ENCODE peak calls at places on chromosomes 6 and 20, in six cellular contexts. O, A, J, Y, C and U are unnamed samples.

GRCh38 chr20:24960302-24960801 is 11.3 kb downstream of the CST7 start:
- DNase-seq in O (no peak), A (no peak), J (no peak), Y (no peak), C (no peak), U (no peak)

GRCh38 chr6:2575191-2575590 is 175.5 kb downstream of the MYLK4 start:
- DNase-seq in O (no peak), A (peak; percentile 49), J (no peak), Y (no peak), C (no peak), U (no peak)

GRCh38 chr6:140082867-140083297 is 708.4 kb upstream of the CITED2 start:
- DNase-seq in O (no peak), A (peak; percentile 60), J (no peak), Y (no peak), C (no peak), U (no peak)

GRCh38 chr20:58310291-58310782 is 822 bp downstream of the RAB22A start:
- DNase-seq in O (no peak), A (peak; percentile 14), J (no peak), Y (peak; percentile 38), C (no peak), U (no peak)

GRCh38 chr20:31811198-31811597 is 8.0 kb upstream of the MYLK2 start:
- DNase-seq in O (no peak), A (no peak), J (no peak), Y (no peak), C (no peak), U (no peak)

GRCh38 chr20:25245461-25245860 is 2.4 kb upstream of the PYGB start:
- DNase-seq in O (peak; percentile 32), A (no peak), J (no peak), Y (no peak), C (no peak), U (no peak)

GRCh38 chr6:20366082-20366834 is 35.4 kb upstream of the E2F3 start:
- DNase-seq in O (no peak), A (no peak), J (no peak), Y (no peak), C (no peak), U (no peak)

GRCh38 chr20:62979876-62980373 is 26.8 kb downstream of the BHLHE23 start:
- DNase-seq in O (no peak), A (no peak), J (no peak), Y (no peak), C (no peak), U (no peak)

GRCh38 chr6:10733151-10733715 is 10.4 kb downstream of the TMEM14C start:
- DNase-seq in O (peak; percentile 35), A (no peak), J (no peak), Y (no peak), C (no peak), U (no peak)

GRCh38 chr6:34529665-34530327 is 26.3 kb downstream of the SPDEF start:
- DNase-seq in O (no peak), A (no peak), J (no peak), Y (no peak), C (peak; percentile 75), U (no peak)

GRCh38 chr6:113050010-113050893 is 703.1 kb downstream of the RFPL4B start:
- DNase-seq in O (no peak), A (peak; percentile 44), J (no peak), Y (no peak), C (no peak), U (no peak)

GRCh38 chr6:130734161-130734560 is 93.0 kb upstream of the SMLR1 start:
- DNase-seq in O (no peak), A (no peak), J (no peak), Y (no peak), C (no peak), U (no peak)

GRCh38 chr6:90715093-90715655 is 128.3 kb upstream of the MAP3K7 start:
- DNase-seq in O (no peak), A (peak; percentile 84), J (no peak), Y (no peak), C (no peak), U (no peak)

GRCh38 chr6:9225441-9225871 is 790.1 kb upstream of the SLC35B3 start:
- DNase-seq in O (no peak), A (peak; percentile 25), J (no peak), Y (no peak), C (no peak), U (no peak)

GRCh38 chr20:14790771-14791517 is 453.5 kb upstream of the FLRT3 start:
- DNase-seq in O (no peak), A (no peak), J (no peak), Y (no peak), C (peak; percentile 29), U (peak; percentile 4)

GRCh38 chr20:53215166-53215565 is 243.0 kb downstream of the TSHZ2 start:
- DNase-seq in O (no peak), A (no peak), J (no peak), Y (no peak), C (no peak), U (no peak)

GRCh38 chr20:37796121-37796520 is 102.3 kb downstream of the CTNNBL1 start:
- DNase-seq in O (no peak), A (no peak), J (no peak), Y (no peak), C (no peak), U (no peak)

GRCh38 chr6:93516441-93516840 is 97.1 kb upstream of the EPHA7 start:
- DNase-seq in O (no peak), A (no peak), J (no peak), Y (no peak), C (no peak), U (no peak)

GRCh38 chr6:23245559-23245958 is 676.2 kb downstream of the HDGFL1 start:
- DNase-seq in O (no peak), A (peak; percentile 38), J (no peak), Y (no peak), C (no peak), U (no peak)

GRCh38 chr20:58634818-58635665 is 16.0 kb upstream of the STX16 start:
- DNase-seq in O (no peak), A (peak; percentile 61), J (no peak), Y (no peak), C (no peak), U (no peak)

GRCh38 chr20:26208296-26209091 is 511.8 kb upstream of the ZNF337 start:
- DNase-seq in O (peak; percentile 82), A (no peak), J (no peak), Y (no peak), C (peak; percentile 16), U (no peak)

DNA sequence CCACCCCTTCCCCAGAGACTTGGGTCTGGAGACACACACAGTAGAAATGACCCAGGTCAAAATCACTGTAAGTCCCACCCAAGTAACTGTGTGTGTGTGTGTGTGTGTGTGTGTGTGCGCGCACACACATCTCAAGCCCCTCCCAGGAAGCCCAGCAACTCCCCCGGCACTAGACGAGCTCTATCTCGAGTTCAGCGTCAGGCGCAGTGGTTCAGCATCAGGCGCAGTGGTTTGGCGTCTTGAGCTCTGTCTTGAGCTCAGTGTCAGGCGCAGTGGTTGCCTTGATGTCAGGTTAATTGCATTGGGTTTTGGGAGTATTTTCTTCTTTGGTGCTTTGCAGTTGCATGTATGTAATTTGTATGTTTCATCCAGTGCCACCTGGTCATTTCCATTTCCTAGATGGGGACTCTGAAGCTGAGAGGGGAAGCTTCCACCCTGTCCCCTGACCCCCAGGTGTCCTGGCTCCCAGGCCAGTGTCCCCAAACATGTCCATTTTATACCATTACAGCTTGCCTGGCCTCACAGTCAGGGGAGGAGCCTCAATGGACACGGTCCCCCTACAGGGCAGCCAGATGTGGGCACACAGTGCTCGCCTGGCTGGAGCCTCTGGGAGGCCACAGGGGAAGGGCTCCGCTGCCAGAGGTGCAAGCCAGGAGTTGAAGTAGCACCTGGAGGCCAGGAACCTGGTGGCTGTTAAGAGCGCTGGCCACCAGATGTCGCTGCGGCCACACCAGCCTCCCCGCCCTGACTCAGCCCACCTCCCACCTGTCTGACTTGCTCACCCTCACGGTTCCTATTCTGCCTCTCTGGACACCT is 107.8 kb downstream of the SULF2 start:
- DNase-seq in O (peak; percentile 89), A (peak; percentile 16), J (no peak), Y (peak; percentile 72), C (peak; percentile 76), U (no peak)
- TF ChIP-seq CTCF in O (peak; percentile 95), A (peak; percentile 65), J (peak; percentile 66), Y (peak; percentile 90), C (peak; percentile 74), U (peak; percentile 76)

GRCh38 chr6:99563056-99563723 is 5.3 kb downstream of the CCNC start:
- DNase-seq in O (no peak), A (no peak), J (no peak), Y (no peak), C (no peak), U (no peak)
- H3K4me3 ChIP-seq in O (no peak overlapping the region), A (no peak overlapping the region), J (no peak overlapping the region), Y (no peak overlapping the region), C (no peak overlapping the region), U (no peak overlapping the region)

GRCh38 chr6:87943191-87943590 is 104.5 kb upstream of the SPACA1 start:
- DNase-seq in O (no peak), A (no peak), J (no peak), Y (no peak), C (no peak), U (no peak)

GRCh38 chr6:87941556-87942358 is 105.9 kb upstream of the SPACA1 start:
- DNase-seq in O (no peak), A (no peak), J (no peak), Y (no peak), C (no peak), U (no peak)

GRCh38 chr6:87945181-87945580 is 102.5 kb upstream of the SPACA1 start:
- DNase-seq in O (no peak), A (no peak), J (no peak), Y (no peak), C (no peak), U (no peak)

GRCh38 chr6:87945966-87946365 is 101.7 kb upstream of the SPACA1 start:
- DNase-seq in O (no peak), A (no peak), J (no peak), Y (no peak), C (no peak), U (no peak)

DNA sequence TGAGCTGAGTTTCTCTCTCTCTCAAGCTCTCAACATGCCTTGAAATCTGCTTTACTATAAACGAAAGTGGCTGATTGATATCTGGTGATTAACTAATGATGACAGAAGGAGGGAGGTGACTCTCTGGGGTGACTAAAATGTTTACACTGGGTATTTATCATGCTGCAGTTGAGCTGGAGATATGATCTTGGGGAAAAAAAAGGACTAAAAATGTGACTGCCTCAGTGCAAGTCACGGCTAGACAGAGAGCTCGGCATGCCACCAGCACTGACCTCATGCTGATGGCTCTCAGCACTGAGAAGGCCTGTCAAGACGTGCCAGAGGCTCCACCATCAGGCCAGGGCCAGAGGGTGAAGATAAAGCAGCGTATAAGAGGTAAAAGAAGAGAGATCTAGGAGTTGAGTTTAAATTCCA is 103.1 kb upstream of the SPACA1 start:
- DNase-seq in O (no peak), A (peak; percentile 36), J (peak; percentile 63), Y (peak; percentile 58), C (peak; percentile 67), U (no peak)
- TF ChIP-seq CTCF in O (peak; percentile 29), A (no peak), J (no peak), Y (peak; percentile 53), C (peak; percentile 8), U (no peak)

DNA sequence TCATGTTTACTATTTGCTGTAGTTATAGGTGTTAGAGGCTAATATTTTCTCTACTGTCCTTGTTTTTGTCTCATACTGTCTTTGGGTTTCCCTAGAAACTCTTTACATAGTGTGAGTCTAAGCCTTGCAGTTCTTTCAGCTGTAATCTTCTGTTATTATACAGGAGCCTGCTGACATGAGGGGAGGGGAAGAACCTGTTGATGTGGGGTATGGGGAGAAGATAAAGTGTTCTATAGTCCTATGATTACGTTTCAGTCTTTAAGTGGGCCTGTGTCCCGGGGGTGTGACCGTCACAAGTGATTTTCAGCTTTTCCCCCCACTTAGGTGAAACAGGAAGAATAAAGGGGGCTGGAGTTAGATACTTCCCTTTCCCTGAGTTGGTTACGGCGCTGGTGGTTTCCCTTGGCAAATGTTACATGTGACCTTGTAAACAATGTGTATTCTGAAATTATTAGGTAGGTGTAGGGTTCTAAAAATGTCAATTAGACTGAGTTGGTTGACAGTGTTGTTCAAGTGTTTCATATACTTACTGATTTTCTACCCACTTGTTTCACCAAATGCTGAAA is 41.3 kb downstream of the REV3L start:
- DNase-seq in O (no peak), A (no peak), J (no peak), Y (no peak), C (no peak), U (no peak)
- H3K4me3 ChIP-seq in O (no peak overlapping the region), A (no peak overlapping the region), J (no peak overlapping the region), Y (no peak overlapping the region), C (no peak overlapping the region), U (no peak overlapping the region)